ENCODE peak calls at places on chromosomes 16 and 17, in nine cellular contexts. J is psoas muscle, W is AG04450, Y is heart left ventricle, I is GM10248, Z is neural crest cell, H is cardiac muscle cell, B is dorsolateral prefrontal cortex, T is endothelial cell. D is an unnamed sample.

GRCh38 chr17:39166437-39167335 is 725 bp upstream of the ARL5C start:
- DNase-seq in J (no peak), W (no peak), Y (no peak), I (no peak), Z (no peak), H (no peak), B (no peak), T (no peak), D (no peak)

GRCh38 chr17:62819511-62820221 is 11.6 kb upstream of the MARCHF10 start:
- DNase-seq in J (peak; percentile 63), W (peak; percentile 92), Y (peak; percentile 46), I (no peak), Z (peak; percentile 21), H (peak; percentile 97), B (no peak), T (peak; percentile 69), D (peak; percentile 29)

GRCh38 chr17:77420804-77421634 is 280.2 kb downstream of the SEC14L1 start:
- DNase-seq in J (no peak), W (peak; percentile 74), Y (peak; percentile 70), I (no peak), Z (no peak), H (peak; percentile 83), B (no peak), T (peak; percentile 44), D (peak; percentile 59)

GRCh38 chr16:86052926-86053325 is 154.0 kb downstream of the IRF8 start:
- DNase-seq in J (no peak), W (no peak), Y (no peak), I (no peak), Z (no peak), H (no peak), B (no peak), T (no peak), D (no peak)

GRCh38 chr17:71361691-71362450 is 758.9 kb upstream of the SOX9 start:
- DNase-seq in J (no peak), W (peak; percentile 33), Y (no peak), I (no peak), Z (no peak), H (peak; percentile 49), B (no peak), T (no peak), D (no peak)

GRCh38 chr17:164536-165235 is 16.8 kb downstream of the DOC2B start:
- DNase-seq in J (no peak), W (peak; percentile 6), Y (no peak), I (peak; percentile 55), Z (peak; percentile 51), H (peak; percentile 72), B (peak; percentile 71), T (peak; percentile 65), D (peak; percentile 77)

GRCh38 chr17:7651097-7651958 is 602 bp downstream of the ATP1B2 start:
- DNase-seq in J (no peak), W (no peak), Y (no peak), I (no peak), Z (no peak), H (no peak), B (peak; percentile 50), T (no peak), D (peak; percentile 44)

GRCh38 chr17:2957631-2958286 is 105.6 kb downstream of the OR1D5 start:
- DNase-seq in J (no peak), W (no peak), Y (no peak), I (no peak), Z (no peak), H (peak; percentile 53), B (no peak), T (no peak), D (no peak)

GRCh38 chr16:20147091-20147490 is 73.4 kb upstream of the GPR139 start:
- DNase-seq in J (no peak), W (no peak), Y (no peak), I (no peak), Z (no peak), H (no peak), B (no peak), T (no peak), D (peak; percentile 43)

GRCh38 chr17:73156166-73156840 is 8.5 kb upstream of the SSTR2 start:
- DNase-seq in J (peak; percentile 71), W (peak; percentile 27), Y (peak; percentile 67), I (peak; percentile 81), Z (peak; percentile 65), H (peak; percentile 82), B (peak; percentile 73), T (peak; percentile 68), D (peak; percentile 89)

GRCh38 chr16:57986196-57986595 is 14.3 kb downstream of the ZNF319 start:
- DNase-seq in J (no peak), W (no peak), Y (no peak), I (no peak), Z (no peak), H (no peak), B (no peak), T (no peak), D (no peak)

GRCh38 chr17:48767263-48767774 is 38.8 kb upstream of the HOXB13 start:
- DNase-seq in J (no peak), W (no peak), Y (no peak), I (no peak), Z (no peak), H (no peak), B (no peak), T (no peak), D (no peak)

GRCh38 chr17:44362964-44363612 is 565 bp downstream of the FAM171A2 start:
- DNase-seq in J (no peak), W (no peak), Y (no peak), I (peak; percentile 67), Z (no peak), H (no peak), B (no peak), T (no peak), D (peak; percentile 52)

GRCh38 chr16:3542601-3543373 is 34.4 kb downstream of the NLRC3 start:
- DNase-seq in J (no peak), W (no peak), Y (no peak), I (no peak), Z (no peak), H (peak; percentile 6), B (no peak), T (no peak), D (no peak)

GRCh38 chr17:65670667-65671371 is 109.4 kb upstream of the AXIN2 start:
- DNase-seq in J (no peak), W (no peak), Y (no peak), I (no peak), Z (no peak), H (no peak), B (no peak), T (no peak), D (no peak)

GRCh38 chr16:77298638-77299360 is 99.6 kb downstream of the SYCE1L start:
- DNase-seq in J (no peak), W (peak; percentile 46), Y (no peak), I (no peak), Z (no peak), H (peak; percentile 96), B (no peak), T (no peak), D (no peak)

GRCh38 chr17:63163158-63163520 is 197.1 kb downstream of the TANC2 start:
- DNase-seq in J (no peak), W (no peak), Y (no peak), I (no peak), Z (no peak), H (no peak), B (no peak), T (no peak), D (no peak)

GRCh38 chr17:37743875-37744632 is 805 bp downstream of the HNF1B start:
- DNase-seq in J (no peak), W (no peak), Y (no peak), I (peak; percentile 51), Z (peak; percentile 31), H (no peak), B (no peak), T (peak; percentile 22), D (peak; percentile 62)
- TF ChIP-seq CTCF in J (no peak), W (peak; percentile 2), Y (no peak), I (no peak), Z (peak; percentile 8), H (no peak), B (no peak), T (no peak), D (no peak)

GRCh38 chr17:80944326-80944725 is 47.3 kb upstream of the CHMP6 start:
- DNase-seq in J (no peak), W (no peak), Y (no peak), I (no peak), Z (no peak), H (no peak), B (no peak), T (no peak), D (peak; percentile 9)

GRCh38 chr17:80941743-80942211 is 49.9 kb upstream of the CHMP6 start:
- DNase-seq in J (peak; percentile 74), W (no peak), Y (no peak), I (no peak), Z (no peak), H (peak; percentile 80), B (no peak), T (no peak), D (peak; percentile 16)

GRCh38 chr17:80941171-80941570 is 50.5 kb upstream of the CHMP6 start:
- DNase-seq in J (peak; percentile 44), W (no peak), Y (no peak), I (no peak), Z (no peak), H (no peak), B (no peak), T (no peak), D (no peak)

GRCh38 chr17:80943346-80944145 is 48.1 kb upstream of the CHMP6 start:
- DNase-seq in J (peak; percentile 34), W (no peak), Y (no peak), I (no peak), Z (no peak), H (no peak), B (no peak), T (no peak), D (peak; percentile 2)

GRCh38 chr17:80942360-80943345 is 49.0 kb upstream of the CHMP6 start:
- DNase-seq in J (peak; percentile 95), W (peak; percentile 33), Y (peak; percentile 86), I (no peak), Z (no peak), H (peak; percentile 94), B (peak; percentile 73), T (no peak), D (peak; percentile 12)
- TF ChIP-seq CTCF in J (no peak), W (peak; percentile 16), Y (no peak), I (no peak), Z (no peak), H (peak; percentile 31), B (peak; percentile 8), T (no peak), D (no peak)

GRCh38 chr16:51710186-51710585 is 559.1 kb upstream of the SALL1 start:
- DNase-seq in J (no peak), W (no peak), Y (no peak), I (no peak), Z (no peak), H (no peak), B (no peak), T (no peak), D (no peak)
- TF ChIP-seq CTCF in J (no peak), W (no peak), Y (no peak), I (no peak), Z (no peak), H (no peak), B (no peak), T (no peak), D (no peak)

DNA sequence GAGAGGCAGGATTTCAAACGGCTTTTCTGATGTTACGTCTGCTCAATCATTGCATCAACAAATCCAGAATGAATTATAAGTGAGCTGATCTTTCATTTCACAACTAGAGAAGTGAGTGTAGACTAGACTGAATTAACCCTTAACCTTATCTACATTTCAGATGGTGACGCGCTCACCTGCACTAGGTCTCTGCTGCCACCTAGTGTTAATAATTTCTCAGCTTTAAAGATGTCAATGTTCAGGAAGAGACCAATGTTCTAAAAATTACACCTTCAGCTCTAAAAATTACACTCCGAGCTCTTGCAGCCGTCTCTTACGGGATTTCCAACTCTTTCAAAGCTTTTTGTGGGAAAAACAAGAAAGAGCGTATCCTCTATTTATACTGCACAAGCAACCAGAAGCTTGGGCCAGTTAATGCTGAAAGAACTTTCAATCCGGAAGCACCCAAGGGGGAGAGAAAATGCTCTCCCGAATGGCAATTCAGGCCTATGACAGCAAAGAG is 88.2 kb upstream of the FA2H start:
- DNase-seq in J (no peak), W (no peak), Y (no peak), I (peak; percentile 79), Z (no peak), H (peak; percentile 60), B (no peak), T (no peak), D (no peak)
- TF ChIP-seq CTCF in J (peak; percentile 82), W (peak; percentile 80), Y (peak; percentile 93), I (peak; percentile 62), Z (peak; percentile 93), H (peak; percentile 63), B (peak; percentile 87), T (peak; percentile 77), D (peak; percentile 81)

D was measured in glutamatergic neuron.